ENCODE peak calls at places on chromosomes 2 and 18, in seven cellular contexts. A, M, H, Y, I, K and O are unnamed samples.
A peak's percentile ranks its signal among the peaks of the same experiment; 100 is the strongest.

GRCh38 chr18:76162886-76163285 is 332.2 kb downstream of the ZNF516 start:
- DNase-seq in A (no peak), M (no peak), H (no peak), Y (no peak), I (no peak), K (no peak), O (no peak)

GRCh38 chr2:49403722-49404507 is 249.6 kb upstream of the FSHR start:
- DNase-seq in A (no peak), M (no peak), H (no peak), Y (no peak), I (no peak), K (no peak), O (no peak)

GRCh38 chr2:152523091-152523490 is 188.1 kb downstream of the FMNL2 start:
- DNase-seq in A (no peak), M (no peak), H (no peak), Y (no peak), I (no peak), K (no peak), O (no peak)

GRCh38 chr2:96154506-96155380 is 9.5 kb upstream of the DUSP2 start:
- DNase-seq in A (no peak), M (no peak), H (peak; percentile 71), Y (no peak), I (no peak), K (no peak), O (no peak)

GRCh38 chr2:190213441-190214335 is 105.9 kb downstream of the HIBCH start:
- DNase-seq in A (no peak), M (no peak), H (no peak), Y (no peak), I (no peak), K (no peak), O (no peak)

GRCh38 chr2:53575606-53576360 is 191.8 kb upstream of the CHAC2 start:
- DNase-seq in A (no peak), M (no peak), H (no peak), Y (no peak), I (no peak), K (no peak), O (no peak)

GRCh38 chr18:9876523-9876866 is 9.3 kb upstream of the TXNDC2 start:
- DNase-seq in A (no peak), M (no peak), H (no peak), Y (no peak), I (no peak), K (no peak), O (no peak)

GRCh38 chr18:58241877-58242276 is 197.9 kb downstream of the NEDD4L start:
- DNase-seq in A (no peak), M (no peak), H (no peak), Y (no peak), I (no peak), K (no peak), O (no peak)

GRCh38 chr2:62197017-62197586 is 1.2 kb downstream of the B3GNT2 start:
- DNase-seq in A (no peak), M (peak; percentile 31), H (no peak), Y (no peak), I (no peak), K (peak; percentile 50), O (no peak)

GRCh38 chr2:128413718-128414341 is 95.2 kb upstream of the HS6ST1 start:
- DNase-seq in A (no peak), M (no peak), H (no peak), Y (no peak), I (peak; percentile 42), K (no peak), O (peak; percentile 65)

GRCh38 chr2:191867507-191867847 is 20.6 kb upstream of the CAVIN2 start:
- DNase-seq in A (no peak), M (no peak), H (no peak), Y (no peak), I (no peak), K (no peak), O (no peak)

GRCh38 chr2:144559681-144560080 is 39.8 kb upstream of the ZEB2 start:
- DNase-seq in A (no peak), M (no peak), H (no peak), Y (no peak), I (no peak), K (no peak), O (no peak)

GRCh38 chr2:168852487-168852886 is 37.7 kb downstream of the SPC25 start:
- DNase-seq in A (no peak), M (no peak), H (no peak), Y (no peak), I (no peak), K (no peak), O (no peak)

GRCh38 chr2:135650721-135651120 is 90.9 kb upstream of the UBXN4 start:
- DNase-seq in A (no peak), M (no peak), H (no peak), Y (no peak), I (no peak), K (no peak), O (no peak)

GRCh38 chr2:53252115-53252514 is 515.5 kb upstream of the CHAC2 start:
- DNase-seq in A (no peak), M (no peak), H (no peak), Y (no peak), I (no peak), K (no peak), O (no peak)